ENCODE peak calls at places on chromosomes 7 and 10, in eight cellular contexts. One of them, this sample, is unnamed.

GRCh38 chr7:66247387-66248078 is 42.4 kb downstream of the TPST1 start:
- DNase-seq in head of caudate nucleus: no peak
- DNase-seq in type B pancreatic cell: no peak
- DNase-seq in GM06990: no peak
- DNase-seq in GM13976: no peak
- DNase-seq in foreskin fibroblast: no peak
- DNase-seq in stimulated activated CD8-positive, alpha-beta memory T cell treated with anti-CD3 and anti-CD28 coated beads, Interleukin-2, amount 100 ng/mL, for 1 hour: no peak
- DNase-seq in NCI-H2171: no peak
- DNase-seq in this sample: no peak

GRCh38 chr7:135597181-135597925 is 39.6 kb downstream of the NUP205 start:
- DNase-seq in head of caudate nucleus: no peak
- DNase-seq in type B pancreatic cell: no peak
- DNase-seq in GM06990: no peak
- DNase-seq in GM13976: no peak
- DNase-seq in foreskin fibroblast: peak
- DNase-seq in stimulated activated CD8-positive, alpha-beta memory T cell treated with anti-CD3 and anti-CD28 coated beads, Interleukin-2, amount 100 ng/mL, for 1 hour: no peak
- DNase-seq in NCI-H2171: no peak
- DNase-seq in this sample: no peak

GRCh38 chr7:46297515-46297914 is 376.4 kb upstream of the IGFBP3 start:
- DNase-seq in head of caudate nucleus: no peak
- DNase-seq in type B pancreatic cell: no peak
- DNase-seq in GM06990: no peak
- DNase-seq in GM13976: no peak
- DNase-seq in foreskin fibroblast: no peak
- DNase-seq in stimulated activated CD8-positive, alpha-beta memory T cell treated with anti-CD3 and anti-CD28 coated beads, Interleukin-2, amount 100 ng/mL, for 1 hour: no peak
- DNase-seq in NCI-H2171: no peak
- DNase-seq in this sample: no peak

GRCh38 chr10:75294031-75294437 is 58.3 kb upstream of the COMTD1 start:
- DNase-seq in head of caudate nucleus: no peak
- DNase-seq in type B pancreatic cell: peak
- DNase-seq in GM06990: no peak
- DNase-seq in GM13976: no peak
- DNase-seq in foreskin fibroblast: peak
- DNase-seq in stimulated activated CD8-positive, alpha-beta memory T cell treated with anti-CD3 and anti-CD28 coated beads, Interleukin-2, amount 100 ng/mL, for 1 hour: no peak
- DNase-seq in NCI-H2171: no peak
- DNase-seq in this sample: no peak

GRCh38 chr10:92753865-92754264 is 64.1 kb downstream of the HHEX start:
- DNase-seq in head of caudate nucleus: no peak
- DNase-seq in type B pancreatic cell: no peak
- DNase-seq in GM06990: no peak
- DNase-seq in GM13976: no peak
- DNase-seq in foreskin fibroblast: no peak
- DNase-seq in stimulated activated CD8-positive, alpha-beta memory T cell treated with anti-CD3 and anti-CD28 coated beads, Interleukin-2, amount 100 ng/mL, for 1 hour: no peak
- DNase-seq in NCI-H2171: no peak
- DNase-seq in this sample: no peak

GRCh38 chr7:47491637-47492036 is 90.3 kb downstream of the TNS3 start:
- DNase-seq in head of caudate nucleus: no peak
- DNase-seq in type B pancreatic cell: no peak
- DNase-seq in GM06990: no peak
- DNase-seq in GM13976: no peak
- DNase-seq in foreskin fibroblast: no peak
- DNase-seq in stimulated activated CD8-positive, alpha-beta memory T cell treated with anti-CD3 and anti-CD28 coated beads, Interleukin-2, amount 100 ng/mL, for 1 hour: no peak
- DNase-seq in NCI-H2171: no peak
- DNase-seq in this sample: no peak

GRCh38 chr7:150580995-150581394 is 13.8 kb downstream of the GIMAP4 start:
- DNase-seq in head of caudate nucleus: no peak
- DNase-seq in type B pancreatic cell: no peak
- DNase-seq in GM06990: no peak
- DNase-seq in GM13976: no peak
- DNase-seq in foreskin fibroblast: no peak
- DNase-seq in stimulated activated CD8-positive, alpha-beta memory T cell treated with anti-CD3 and anti-CD28 coated beads, Interleukin-2, amount 100 ng/mL, for 1 hour: no peak
- DNase-seq in NCI-H2171: no peak
- DNase-seq in this sample: no peak

GRCh38 chr7:37186753-37187152 is 261.9 kb downstream of the ELMO1 start:
- DNase-seq in head of caudate nucleus: no peak
- DNase-seq in type B pancreatic cell: no peak
- DNase-seq in GM06990: no peak
- DNase-seq in GM13976: no peak
- DNase-seq in foreskin fibroblast: no peak
- DNase-seq in stimulated activated CD8-positive, alpha-beta memory T cell treated with anti-CD3 and anti-CD28 coated beads, Interleukin-2, amount 100 ng/mL, for 1 hour: no peak
- DNase-seq in NCI-H2171: no peak
- DNase-seq in this sample: no peak

GRCh38 chr7:115775981-115776380 is 254.6 kb downstream of the TFEC start:
- DNase-seq in head of caudate nucleus: no peak
- DNase-seq in type B pancreatic cell: no peak
- DNase-seq in GM06990: no peak
- DNase-seq in GM13976: no peak
- DNase-seq in foreskin fibroblast: no peak
- DNase-seq in stimulated activated CD8-positive, alpha-beta memory T cell treated with anti-CD3 and anti-CD28 coated beads, Interleukin-2, amount 100 ng/mL, for 1 hour: no peak
- DNase-seq in NCI-H2171: no peak
- DNase-seq in this sample: no peak

GRCh38 chr10:62761115-62761514 is 43.4 kb upstream of the ADO start:
- DNase-seq in head of caudate nucleus: no peak
- DNase-seq in type B pancreatic cell: no peak
- DNase-seq in GM06990: no peak
- DNase-seq in GM13976: no peak
- DNase-seq in foreskin fibroblast: no peak
- DNase-seq in stimulated activated CD8-positive, alpha-beta memory T cell treated with anti-CD3 and anti-CD28 coated beads, Interleukin-2, amount 100 ng/mL, for 1 hour: no peak
- DNase-seq in NCI-H2171: no peak
- DNase-seq in this sample: no peak

GRCh38 chr10:72693599-72693915 is 1.6 kb downstream of the MCU start:
- DNase-seq in head of caudate nucleus: no peak
- DNase-seq in type B pancreatic cell: no peak
- DNase-seq in GM06990: no peak
- DNase-seq in GM13976: no peak
- DNase-seq in foreskin fibroblast: peak
- DNase-seq in stimulated activated CD8-positive, alpha-beta memory T cell treated with anti-CD3 and anti-CD28 coated beads, Interleukin-2, amount 100 ng/mL, for 1 hour: no peak
- DNase-seq in NCI-H2171: no peak
- DNase-seq in this sample: no peak

GRCh38 chr7:36227223-36227622 is 74.2 kb downstream of the EEPD1 start:
- DNase-seq in head of caudate nucleus: no peak
- DNase-seq in type B pancreatic cell: no peak
- DNase-seq in GM06990: no peak
- DNase-seq in GM13976: no peak
- DNase-seq in foreskin fibroblast: peak
- DNase-seq in stimulated activated CD8-positive, alpha-beta memory T cell treated with anti-CD3 and anti-CD28 coated beads, Interleukin-2, amount 100 ng/mL, for 1 hour: no peak
- DNase-seq in NCI-H2171: no peak
- DNase-seq in this sample: no peak

GRCh38 chr10:131555406-131555805 is 243.9 kb upstream of the TCERG1L start:
- DNase-seq in head of caudate nucleus: no peak
- DNase-seq in type B pancreatic cell: no peak
- DNase-seq in GM06990: no peak
- DNase-seq in GM13976: no peak
- DNase-seq in foreskin fibroblast: no peak
- DNase-seq in stimulated activated CD8-positive, alpha-beta memory T cell treated with anti-CD3 and anti-CD28 coated beads, Interleukin-2, amount 100 ng/mL, for 1 hour: no peak
- DNase-seq in NCI-H2171: no peak
- DNase-seq in this sample: no peak

GRCh38 chr10:89369142-89370105 is 8.4 kb upstream of the IFIT1B start:
- DNase-seq in head of caudate nucleus: no peak
- DNase-seq in type B pancreatic cell: no peak
- DNase-seq in GM06990: no peak
- DNase-seq in GM13976: peak
- DNase-seq in foreskin fibroblast: peak
- DNase-seq in stimulated activated CD8-positive, alpha-beta memory T cell treated with anti-CD3 and anti-CD28 coated beads, Interleukin-2, amount 100 ng/mL, for 1 hour: no peak
- DNase-seq in NCI-H2171: no peak
- DNase-seq in this sample: no peak

GRCh38 chr7:38975944-38976392 is 1.7 kb upstream of the POU6F2 start:
- DNase-seq in head of caudate nucleus: no peak
- DNase-seq in type B pancreatic cell: peak
- DNase-seq in GM06990: no peak
- DNase-seq in GM13976: peak
- DNase-seq in foreskin fibroblast: no peak
- DNase-seq in stimulated activated CD8-positive, alpha-beta memory T cell treated with anti-CD3 and anti-CD28 coated beads, Interleukin-2, amount 100 ng/mL, for 1 hour: no peak
- DNase-seq in NCI-H2171: no peak
- DNase-seq in this sample: no peak

GRCh38 chr10:43228783-43229207 is 38.1 kb downstream of the RASGEF1A start:
- DNase-seq in head of caudate nucleus: peak
- DNase-seq in type B pancreatic cell: peak
- DNase-seq in GM06990: no peak
- DNase-seq in GM13976: no peak
- DNase-seq in foreskin fibroblast: no peak
- DNase-seq in stimulated activated CD8-positive, alpha-beta memory T cell treated with anti-CD3 and anti-CD28 coated beads, Interleukin-2, amount 100 ng/mL, for 1 hour: no peak
- DNase-seq in NCI-H2171: no peak
- DNase-seq in this sample: no peak

GRCh38 chr10:69438531-69439349 is 12.5 kb upstream of the TSPAN15 start:
- DNase-seq in head of caudate nucleus: no peak
- DNase-seq in type B pancreatic cell: no peak
- DNase-seq in GM06990: no peak
- DNase-seq in GM13976: no peak
- DNase-seq in foreskin fibroblast: peak
- DNase-seq in stimulated activated CD8-positive, alpha-beta memory T cell treated with anti-CD3 and anti-CD28 coated beads, Interleukin-2, amount 100 ng/mL, for 1 hour: no peak
- DNase-seq in NCI-H2171: no peak
- DNase-seq in this sample: no peak

This sample was measured in CMK.